ENCODE peak calls at places on chromosomes 3 and 15, in four cellular contexts. O, Q, W and P are unnamed samples.

GRCh38 chr3:71129611-71130515 is 453.7 kb downstream of the FOXP1 start:
- DNase-seq in Q (no peak), W (no peak), O (no peak), P (peak; percentile 25)

GRCh38 chr3:157259825-157260224 is 99.9 kb upstream of the CCNL1 start:
- DNase-seq in Q (no peak), O (no peak), W (no peak), P (no peak)

GRCh38 chr3:161559177-161559998 is 62.8 kb downstream of the OTOL1 start:
- DNase-seq in W (no peak), O (peak; percentile 12), Q (no peak), P (no peak)

GRCh38 chr3:186599785-186600166 is 13.1 kb upstream of the AHSG start:
- DNase-seq in Q (no peak), O (no peak), W (no peak), P (no peak)

GRCh38 chr15:51401872-51402517 is 60.5 kb downstream of the GLDN start:
- DNase-seq in W (peak; percentile 51), O (peak; percentile 61), Q (no peak), P (peak; percentile 6)

GRCh38 chr3:4416961-4417360 is 50.1 kb downstream of the SUMF1 start:
- DNase-seq in O (no peak), Q (no peak), W (no peak), P (no peak)

GRCh38 chr15:64344651-64345262 is 11.2 kb downstream of the CSNK1G1 start:
- DNase-seq in O (no peak), Q (no peak), W (no peak), P (no peak)

GRCh38 chr15:48667701-48668100 is 22.2 kb upstream of the FBN1 start:
- DNase-seq in O (no peak), W (no peak), Q (no peak), P (no peak)

GRCh38 chr15:68991723-68992122 is 22.8 kb upstream of the NOX5 start:
- DNase-seq in Q (no peak), W (no peak), O (no peak), P (no peak)

GRCh38 chr15:92667291-92667904 is 11.8 kb upstream of the FAM174B start:
- DNase-seq in W (no peak), O (no peak), Q (no peak), P (no peak)

GRCh38 chr3:182364723-182365650 is 428.3 kb upstream of the ATP11B start:
- DNase-seq in W (no peak), O (no peak), Q (no peak), P (no peak)

GRCh38 chr15:41513282-41514227 is at the start of gene LTK:
- DNase-seq in O (peak; percentile 53), Q (no peak), W (no peak), P (no peak)

GRCh38 chr3:45593708-45594601 is 596 bp upstream of the LIMD1 start:
- DNase-seq in O (peak; percentile 95), Q (peak; percentile 72), W (peak; percentile 83), P (peak; percentile 77)

GRCh38 chr3:195542261-195542660 is 864 bp downstream of the PPP1R2 start:
- DNase-seq in W (no peak), Q (no peak), O (peak; percentile 46), P (no peak)

GRCh38 chr3:127712461-127712860 is 39.7 kb downstream of the ABTB1 start:
- DNase-seq in Q (no peak), W (no peak), O (no peak), P (no peak)

GRCh38 chr15:29183071-29183831 is 86.4 kb downstream of the NSMCE3 start:
- DNase-seq in W (no peak), Q (no peak), O (no peak), P (no peak)

GRCh38 chr3:4741404-4742307 is 237.6 kb upstream of the BHLHE40 start:
- DNase-seq in Q (no peak), W (peak; percentile 59), O (no peak), P (peak; percentile 23)

GRCh38 chr15:45795487-45796069 is 160.7 kb downstream of the SQOR start:
- DNase-seq in O (peak; percentile 22), Q (no peak), W (no peak), P (no peak)

GRCh38 chr3:136835817-136836510 is 17.0 kb downstream of the SLC35G2 start:
- DNase-seq in W (no peak), O (no peak), Q (no peak), P (no peak)

GRCh38 chr15:81419304-81419943 is 45.4 kb upstream of the TMC3 start:
- DNase-seq in O (no peak), Q (no peak), W (no peak), P (no peak)

GRCh38 chr15:81313686-81314085 is 10.3 kb downstream of the STARD5 start:
- DNase-seq in Q (no peak), W (no peak), O (no peak), P (no peak)

GRCh38 chr3:9468460-9468859 is 71.0 kb downstream of the SETD5 start:
- DNase-seq in Q (peak; percentile 8), W (no peak), O (no peak), P (no peak)